ENCODE peak calls at places on chromosomes 7 and 10, in ten cellular contexts. A is GM23338; I is PC-9; L is DND-41; J is pancreas; V is CD8-positive, alpha-beta T cell; K is prostate gland; H is A673; W is lung; N is Karpas-422. O is an unnamed sample.
A peak's percentile ranks its signal among the peaks of the same experiment; 100 is the strongest.

GRCh38 chr7:94243312-94243711 is 151.4 kb upstream of the COL1A2 start:
- DNase-seq in N (no peak), W (no peak), I (no peak), H (no peak), V (no peak), L (no peak), A (peak; percentile 48), K (no peak), J (no peak), O (no peak)

GRCh38 chr10:13758302-13758701 is 171.5 kb downstream of the PRPF18 start:
- DNase-seq in K (peak; percentile 28), N (no peak), W (no peak), V (no peak), H (no peak), A (peak; percentile 44), I (no peak), J (no peak), L (no peak), O (no peak)

GRCh38 chr10:22505923-22506685 is 160.8 kb downstream of the SPAG6 start:
- DNase-seq in H (peak; percentile 85), N (no peak), I (no peak), K (peak; percentile 85), L (no peak), A (no peak), V (peak; percentile 39), W (no peak), J (no peak), O (no peak)

GRCh38 chr7:23523486-23524075 is 8.2 kb downstream of the TRA2A start:
- DNase-seq in A (no peak), I (no peak), K (no peak), L (no peak), W (no peak), N (peak; percentile 36), H (no peak), J (no peak), V (no peak), O (no peak)

GRCh38 chr7:2666130-2666529 is 21.9 kb upstream of the AMZ1 start:
- DNase-seq in L (no peak), H (no peak), A (no peak), K (no peak), J (no peak), N (no peak), W (no peak), V (no peak), I (no peak), O (no peak)

GRCh38 chr10:72087969-72088878 is at the start of gene SPOCK2:
- DNase-seq in I (peak; percentile 26), J (no peak), H (no peak), V (peak; percentile 55), W (no peak), L (peak; percentile 43), A (peak; percentile 64), N (no peak), K (no peak), O (no peak)

GRCh38 chr7:93894426-93894825 is 3.9 kb upstream of the TFPI2 start:
- DNase-seq in H (no peak), J (no peak), W (no peak), A (no peak), N (no peak), I (no peak), L (no peak), V (no peak), K (no peak), O (no peak)

GRCh38 chr10:1363466-1364121 is 307.4 kb downstream of the WDR37 start:
- DNase-seq in V (no peak), I (no peak), H (no peak), W (no peak), A (no peak), L (no peak), N (no peak), J (peak; percentile 7), K (no peak), O (no peak)

GRCh38 chr7:140192176-140192575 is 15.4 kb upstream of the KDM7A start:
- DNase-seq in W (no peak), I (peak; percentile 6), V (no peak), J (no peak), A (peak; percentile 24), N (no peak), L (no peak), H (no peak), K (no peak), O (no peak)

GRCh38 chr10:12511651-12512050 is 162.3 kb downstream of the CAMK1D start:
- DNase-seq in A (no peak), N (no peak), V (no peak), L (no peak), J (no peak), H (no peak), K (no peak), W (no peak), I (no peak), O (no peak)

GRCh38 chr10:2978574-2979266 is 88.6 kb upstream of the PFKP start:
- DNase-seq in W (no peak), V (no peak), J (no peak), I (no peak), A (no peak), H (no peak), L (no peak), K (no peak), N (no peak), O (no peak)

GRCh38 chr10:104300002-104300735 is 31.2 kb downstream of the GSTO2 start:
- DNase-seq in N (no peak), H (no peak), V (no peak), K (no peak), I (no peak), A (no peak), L (no peak), W (no peak), J (no peak), O (no peak)

GRCh38 chr7:102874166-102874829 is 38.5 kb upstream of the LRRC17 start:
- DNase-seq in A (no peak), J (no peak), H (no peak), I (peak; percentile 89), K (no peak), N (peak; percentile 20), L (no peak), W (no peak), V (no peak), O (no peak)

GRCh38 chr10:73859441-73860049 is 14.8 kb downstream of the CAMK2G start:
- DNase-seq in L (no peak), K (no peak), J (no peak), A (no peak), H (no peak), V (peak; percentile 34), W (no peak), I (no peak), N (peak; percentile 66), O (no peak)

GRCh38 chr7:105131033-105131656 is 117.1 kb downstream of the KMT2E start:
- DNase-seq in I (no peak), H (no peak), J (no peak), W (no peak), L (no peak), V (no peak), N (no peak), K (no peak), A (no peak), O (no peak)

GRCh38 chr7:138848056-138848975 is 50.3 kb upstream of the ATP6V0A4 start:
- DNase-seq in V (no peak), N (no peak), J (no peak), H (no peak), A (no peak), W (no peak), L (no peak), K (no peak), I (peak; percentile 59), O (no peak)

GRCh38 chr7:121755818-121756501 is 117.0 kb upstream of the PTPRZ1 start:
- DNase-seq in N (no peak), L (no peak), W (no peak), J (no peak), A (peak; percentile 70), I (no peak), H (peak; percentile 4), K (peak; percentile 6), V (no peak), O (no peak)

GRCh38 chr7:121752706-121753105 is 120.3 kb upstream of the PTPRZ1 start:
- DNase-seq in N (peak; percentile 45), V (no peak), J (no peak), A (peak; percentile 64), W (no peak), K (no peak), H (peak; percentile 22), L (no peak), I (no peak), O (no peak)

GRCh38 chr7:121753965-121754364 is 119.0 kb upstream of the PTPRZ1 start:
- DNase-seq in K (peak; percentile 16), V (no peak), L (no peak), J (no peak), W (no peak), I (no peak), H (no peak), A (no peak), N (no peak), O (no peak)

DNA sequence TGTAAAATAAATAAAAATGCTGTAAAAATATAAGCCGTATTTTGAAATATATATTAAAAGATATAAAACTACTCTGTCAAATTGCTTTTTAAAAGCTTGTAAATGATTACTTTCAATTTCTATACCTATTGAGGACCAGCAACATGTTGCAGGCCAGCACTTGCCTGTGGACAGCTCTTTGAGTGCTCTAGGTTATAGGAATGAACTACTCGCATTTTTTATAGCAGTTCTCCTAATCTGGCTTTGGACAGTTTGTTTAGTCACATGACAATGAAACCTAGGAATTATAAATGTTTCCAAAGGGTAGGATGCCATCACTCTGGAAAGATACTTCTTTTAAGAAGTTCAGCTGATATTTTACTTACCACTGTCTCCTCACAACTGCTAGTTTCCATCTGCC is 117.7 kb upstream of the PTPRZ1 start:
- DNase-seq in H (no peak), I (no peak), N (no peak), A (no peak), L (no peak), J (no peak), W (no peak), V (no peak), K (no peak), O (no peak)
- H3K4me3 ChIP-seq in H (no peak overlapping the region), I (no peak overlapping the region), N (no peak overlapping the region), A (no peak overlapping the region), L (no peak overlapping the region), J (no peak overlapping the region), W (no peak overlapping the region), V (no peak overlapping the region), K (no peak overlapping the region), O (no peak overlapping the region)

GRCh38 chr10:132536964-132537712 is 449 bp upstream of the INPP5A start:
- DNase-seq in I (peak; percentile 91), W (peak; percentile 100), A (peak; percentile 97), V (peak; percentile 100), J (peak; percentile 100), N (peak; percentile 100), H (peak; percentile 99), L (peak; percentile 100), K (peak; percentile 100), O (peak; percentile 100)
- H3K4me1 ChIP-seq in I (peaks cover 40% of the 10 kb centered on the region), W (peaks cover 4% of the 10 kb centered on the region), A (peaks cover 14% of the 10 kb centered on the region), V (peaks cover 49% of the 10 kb centered on the region), J (no peaks in the 10 kb centered on the region), N (peaks cover 50% of the 10 kb centered on the region), H (peaks cover 4% of the 10 kb centered on the region), L (peaks cover 62% of the 10 kb centered on the region), K (peaks cover 13% of the 10 kb centered on the region), O (peaks cover 53% of the 10 kb centered on the region)

GRCh38 chr10:101227765-101228681 is 1.2 kb downstream of the LBX1 start:
- DNase-seq in J (no peak), W (no peak), K (no peak), I (no peak), L (no peak), H (no peak), V (no peak), A (peak; percentile 62), N (no peak), O (no peak)
- H3K4me3 ChIP-seq in J (peak overlapping the region; percentile 29), W (no peak overlapping the region), K (no peak overlapping the region), I (no peak overlapping the region), L (no peak overlapping the region), H (no peak overlapping the region), V (no peak overlapping the region), A (peak overlapping the region; percentile 32), N (no peak overlapping the region), O (no peak overlapping the region)

GRCh38 chr7:114720725-114721124 is 201.2 kb upstream of the MDFIC start:
- DNase-seq in I (peak; percentile 35), H (no peak), W (no peak), K (no peak), J (no peak), A (peak; percentile 40), N (no peak), V (no peak), L (no peak), O (no peak)
- H3K4me1 ChIP-seq in I (no peaks in the 10 kb centered on the region), H (no peaks in the 10 kb centered on the region), W (no peaks in the 10 kb centered on the region), K (no peaks in the 10 kb centered on the region), J (no peaks in the 10 kb centered on the region), A (peaks cover 5% of the 10 kb centered on the region), N (no peaks in the 10 kb centered on the region), V (no peaks in the 10 kb centered on the region), L (no peaks in the 10 kb centered on the region), O (no peaks in the 10 kb centered on the region)